ENCODE peak calls at places on chromosomes 4 and X, in eight cellular contexts. R is right cardiac atrium; G is naive thymus-derived CD4-positive, alpha-beta T cell; H is right lobe of liver; Q is body of pancreas; Y is substantia nigra; B is keratinocyte; J is tibial artery. T is an unnamed sample.

GRCh38 chrX:34300871-34301270 is 168.8 kb upstream of the FAM47A start:
- DNase-seq in R (no peak), G (no peak), H (no peak), Q (peak), Y (peak), B (peak), J (no peak), T (no peak)

GRCh38 chr4:119684463-119684862 is 55.9 kb upstream of the PDE5A start:
- DNase-seq in R (no peak), G (no peak), H (no peak), Q (no peak), Y (no peak), B (no peak), J (no peak), T (no peak)

GRCh38 chr4:41957634-41958033 is 22.4 kb downstream of the TMEM33 start:
- DNase-seq in R (no peak), G (no peak), H (no peak), Q (no peak), Y (no peak), B (no peak), J (no peak), T (no peak)

GRCh38 chrX:72060196-72060974 is 71.3 kb downstream of the RTL5 start:
- DNase-seq in R (peak), G (no peak), H (no peak), Q (no peak), Y (peak), B (no peak), J (peak), T (no peak)

GRCh38 chr4:4856071-4857000 is 3.1 kb upstream of the MSX1 start:
- DNase-seq in R (peak), G (no peak), H (no peak), Q (no peak), Y (no peak), B (no peak), J (no peak), T (no peak)

GRCh38 chr4:124282301-124282898 is 430.1 kb downstream of the ANKRD50 start:
- DNase-seq in R (no peak), G (no peak), H (no peak), Q (no peak), Y (no peak), B (no peak), J (no peak), T (no peak)

GRCh38 chrX:38038501-38038900 is 32.1 kb downstream of the SYTL5 start:
- DNase-seq in R (no peak), G (no peak), H (no peak), Q (no peak), Y (no peak), B (no peak), J (no peak), T (no peak)

GRCh38 chrX:107669885-107670628 is 41.7 kb downstream of the PRPS1 start:
- DNase-seq in R (no peak), G (no peak), H (no peak), Q (no peak), Y (no peak), B (no peak), J (no peak), T (no peak)

DNA sequence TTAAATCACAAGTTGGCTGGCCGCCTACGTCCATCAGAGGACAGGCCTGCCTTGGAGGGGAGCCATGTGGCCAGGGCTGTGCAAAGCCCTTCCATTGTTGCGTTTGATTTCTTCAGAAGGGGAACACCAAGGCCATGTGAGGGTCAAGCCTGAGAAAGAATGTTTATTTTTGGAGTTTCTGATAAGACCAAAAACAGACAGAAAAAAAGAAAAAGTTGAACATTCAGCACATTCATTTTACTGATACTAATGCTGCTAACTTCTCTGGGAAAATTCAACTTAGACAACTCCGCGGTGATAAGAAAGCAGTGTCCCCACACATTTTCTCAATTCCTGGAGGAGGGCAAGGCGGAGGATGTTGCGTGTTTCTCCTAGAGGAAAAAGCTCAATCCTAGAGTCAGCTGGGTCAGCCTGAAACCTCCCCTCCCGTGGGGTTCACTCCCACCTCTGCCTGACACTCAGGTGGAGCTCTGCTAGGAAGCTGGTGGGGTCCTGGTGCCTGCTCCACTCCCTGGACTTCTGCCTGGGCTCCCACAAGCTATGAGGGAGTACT is 63.5 kb downstream of the ANAPC4 start:
- DNase-seq in R (peak), G (no peak), H (no peak), Q (peak), Y (peak), B (no peak), J (no peak), T (no peak)
- H3K27ac ChIP-seq in R (no peak), G (no peak), H (no peak), Q (peak), Y (no peak), B (no peak), J (no peak), T (no peak)

GRCh38 chr4:145437466-145437865 is 44.2 kb upstream of the SMAD1 start:
- DNase-seq in R (no peak), G (no peak), H (no peak), Q (no peak), Y (no peak), B (peak), J (no peak), T (no peak)

GRCh38 chr4:145436114-145436513 is 45.5 kb upstream of the SMAD1 start:
- DNase-seq in R (no peak), G (no peak), H (no peak), Q (no peak), Y (no peak), B (no peak), J (no peak), T (no peak)

GRCh38 chr4:145436793-145437192 is 44.9 kb upstream of the SMAD1 start:
- DNase-seq in R (no peak), G (no peak), H (no peak), Q (no peak), Y (no peak), B (no peak), J (no peak), T (no peak)

GRCh38 chr4:145435646-145436045 is 46.0 kb upstream of the SMAD1 start:
- DNase-seq in R (no peak), G (no peak), H (no peak), Q (no peak), Y (no peak), B (peak), J (no peak), T (no peak)

GRCh38 chr4:145433684-145434083 is 48.0 kb upstream of the SMAD1 start:
- DNase-seq in R (no peak), G (no peak), H (no peak), Q (no peak), Y (no peak), B (no peak), J (no peak), T (no peak)
- H3K27ac ChIP-seq in R (no peak), G (no peak), H (no peak), Q (no peak), Y (no peak), B (no peak), J (no peak), T (no peak)

DNA sequence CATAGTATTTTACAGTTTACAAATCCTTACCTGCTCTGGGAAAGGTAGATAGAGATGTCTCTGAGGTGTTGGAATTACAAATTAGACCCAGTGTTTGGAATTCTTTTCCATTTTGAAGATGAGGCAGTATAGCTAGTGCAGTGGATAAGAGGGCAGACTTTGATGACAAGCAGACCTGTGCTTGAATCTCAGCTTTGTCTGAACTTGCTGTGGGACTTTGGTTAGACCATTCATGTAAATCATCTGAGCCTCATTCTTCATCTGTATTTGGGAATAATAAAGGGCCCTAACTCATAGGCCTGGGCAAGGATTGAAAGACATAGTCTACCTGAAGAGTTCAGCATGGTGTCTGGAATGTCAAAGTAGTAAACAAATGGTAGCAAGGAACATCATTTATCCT is 77.2 kb upstream of the BOD1L1 start:
- DNase-seq in R (no peak), G (no peak), H (no peak), Q (no peak), Y (no peak), B (no peak), J (no peak), T (no peak)
- H3K27ac ChIP-seq in R (peak), G (no peak), H (peak), Q (peak), Y (no peak), B (peak), J (no peak), T (no peak)

GRCh38 chrX:8987672-8988250 is 46.2 kb downstream of the FAM9B start:
- DNase-seq in R (peak), G (no peak), H (no peak), Q (no peak), Y (no peak), B (no peak), J (no peak), T (no peak)
- H3K27ac ChIP-seq in R (no peak), G (peak), H (no peak), Q (no peak), Y (no peak), B (no peak), J (no peak), T (no peak)

DNA sequence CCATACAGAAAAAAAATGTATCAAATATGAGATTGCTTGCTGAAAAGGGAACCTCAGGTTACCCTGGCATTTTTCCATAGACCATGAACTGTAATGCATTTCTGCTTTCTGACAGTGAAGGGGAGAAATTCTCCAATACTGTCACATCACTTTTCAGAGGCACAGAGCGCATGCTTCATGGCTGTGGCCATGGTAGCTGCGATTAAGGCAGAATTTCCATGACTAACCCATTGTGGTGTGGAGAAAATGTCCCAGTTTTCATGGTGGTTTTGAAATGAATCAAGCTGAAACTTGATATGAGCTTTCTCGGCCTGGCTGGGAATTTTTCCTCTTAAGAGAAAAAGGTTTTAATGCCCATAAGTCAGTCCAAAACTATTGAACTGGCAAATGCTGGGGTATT is 39.5 kb upstream of the MAP3K15 start:
- DNase-seq in R (no peak), G (peak), H (no peak), Q (no peak), Y (no peak), B (no peak), J (no peak), T (no peak)
- H3K27ac ChIP-seq in R (no peak), G (no peak), H (no peak), Q (no peak), Y (no peak), B (no peak), J (no peak), T (no peak)

DNA sequence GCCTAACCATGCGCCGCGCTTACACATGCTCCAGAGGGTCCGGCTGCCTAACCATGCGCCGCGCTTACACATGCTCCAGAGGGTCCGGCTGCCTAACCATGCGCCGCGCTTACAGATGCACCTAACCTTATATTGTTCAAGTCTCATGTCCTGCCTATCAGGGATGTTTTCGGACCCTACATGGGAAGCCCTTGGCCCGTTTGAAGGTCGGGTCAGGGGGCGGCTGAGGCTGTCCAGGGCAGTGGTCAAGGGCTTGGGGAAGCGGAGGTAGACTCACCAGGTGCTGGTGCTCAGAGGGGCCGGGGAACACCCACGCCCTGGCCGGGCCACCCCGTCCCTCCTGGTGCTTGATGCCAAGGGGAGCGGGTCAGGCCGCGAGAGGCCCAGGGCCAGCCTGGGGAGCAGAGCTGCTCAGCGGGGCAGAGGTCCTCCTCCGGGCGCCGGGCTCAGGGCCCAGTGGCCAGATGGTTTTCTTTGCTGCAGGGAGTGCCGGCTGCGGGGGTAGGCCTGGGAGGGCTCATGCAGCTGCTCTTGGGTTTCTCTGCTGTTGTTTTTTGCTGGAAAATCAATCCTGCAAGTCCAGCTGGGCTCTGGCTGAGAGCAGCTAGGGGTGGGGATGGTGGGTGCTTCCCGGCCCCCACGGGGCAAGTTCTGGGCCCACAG is 35.4 kb upstream of the SPON2 start:
- DNase-seq in R (peak), G (no peak), H (peak), Q (peak), Y (peak), B (no peak), J (peak), T (peak)
- H3K27ac ChIP-seq in R (no peak), G (no peak), H (peak), Q (peak), Y (peak), B (no peak), J (peak), T (peak)

T was measured in caudate nucleus.